ENCODE peak calls at places on chromosomes 5 and 9, in seven cellular contexts. C is endodermal cell, L is HCT116, A is uterus, G is neuronal stem cell, J is astrocyte, Z is H1. S is an unnamed sample. For H3K36me3, the result is how much of the 10 kb centered on the place peaks cover.

GRCh38 chr5:149200355-149200754 is 59.1 kb downstream of the ABLIM3 start:
- DNase-seq in C (no peak), L (no peak), A (no peak), G (no peak), J (no peak), Z (peak), S (no peak)

GRCh38 chr9:122133984-122134535 is 25.5 kb downstream of the NDUFA8 start:
- DNase-seq in C (no peak), L (no peak), A (no peak), G (no peak), J (no peak), Z (no peak), S (no peak)

GRCh38 chr9:33233659-33234335 is 6.2 kb upstream of the SPINK4 start:
- DNase-seq in C (no peak), L (peak), A (no peak), G (no peak), J (peak), Z (no peak), S (no peak)

GRCh38 chr5:68187268-68188055 is 28.1 kb upstream of the PIK3R1 start:
- DNase-seq in C (peak), L (no peak), A (peak), G (peak), J (peak), Z (peak), S (no peak)

GRCh38 chr9:136997830-136998234 is 1.5 kb upstream of the CLIC3 start:
- DNase-seq in C (no peak), L (no peak), A (no peak), G (no peak), J (no peak), Z (no peak), S (no peak)

GRCh38 chr5:62144395-62145022 is 161.5 kb upstream of the KIF2A start:
- DNase-seq in C (no peak), L (no peak), A (no peak), G (no peak), J (peak), Z (no peak), S (no peak)

GRCh38 chr5:34630596-34630995 is 25.5 kb upstream of the RAI14 start:
- DNase-seq in C (peak), L (no peak), A (no peak), G (no peak), J (no peak), Z (no peak), S (no peak)

GRCh38 chr9:75063556-75064305 is 24.2 kb downstream of the NMRK1 start:
- DNase-seq in C (no peak), L (no peak), A (no peak), G (no peak), J (peak), Z (no peak), S (no peak)

GRCh38 chr5:113320160-113320816 is 114.5 kb downstream of the TSSK1B start:
- DNase-seq in C (no peak), L (no peak), A (no peak), G (no peak), J (no peak), Z (no peak), S (no peak)

GRCh38 chr9:16342621-16343020 is 527.8 kb downstream of the BNC2 start:
- DNase-seq in C (no peak), L (no peak), A (no peak), G (no peak), J (no peak), Z (no peak), S (no peak)

GRCh38 chr5:142409253-142409594 is 84.4 kb upstream of the SPRY4 start:
- DNase-seq in C (no peak), L (no peak), A (no peak), G (no peak), J (no peak), Z (no peak), S (no peak)

GRCh38 chr5:15774632-15775031 is 274.7 kb downstream of the FBXL7 start:
- DNase-seq in C (peak), L (no peak), A (no peak), G (peak), J (no peak), Z (no peak), S (no peak)

GRCh38 chr9:4289411-4290380 is 10.2 kb downstream of the GLIS3 start:
- DNase-seq in C (no peak), L (no peak), A (no peak), G (no peak), J (peak), Z (no peak), S (no peak)

GRCh38 chr5:179801304-179802206 is 5.1 kb downstream of the MGAT4B start:
- DNase-seq in C (peak), L (no peak), A (peak), G (no peak), J (no peak), Z (peak), S (peak)

GRCh38 chr9:131521822-131522221 is 9.2 kb downstream of the UCK1 start:
- DNase-seq in C (peak), L (no peak), A (no peak), G (no peak), J (no peak), Z (no peak), S (no peak)
- H3K36me3 ChIP-seq in C (half or more), L (under half), A (under half), G (half or more), J (under half), Z (half or more), S (half or more)

DNA sequence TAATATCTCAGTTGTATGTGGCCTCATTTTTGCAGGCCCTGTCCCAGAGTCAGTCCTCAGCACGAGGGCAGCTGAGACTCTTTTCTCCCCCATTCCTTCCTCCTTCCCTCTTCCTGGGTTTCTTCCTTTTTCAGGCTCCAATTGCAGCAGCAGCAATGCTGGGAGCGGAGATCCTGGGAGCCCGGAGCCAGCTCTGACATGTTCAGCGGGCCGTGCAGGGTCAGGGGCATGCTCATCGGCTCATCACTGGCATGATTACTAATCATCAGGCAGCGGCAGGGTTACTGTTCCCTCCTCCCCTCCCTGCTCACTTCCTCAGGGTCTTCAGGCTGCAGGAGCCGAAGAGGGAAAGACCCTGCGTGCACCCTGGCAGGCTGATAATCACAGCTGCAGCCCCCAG is 8.0 kb upstream of the KCNIP1 start:
- DNase-seq in C (no peak), L (no peak), A (no peak), G (no peak), J (no peak), Z (no peak), S (no peak)
- H3K27ac ChIP-seq in C (no peak), L (no peak), A (no peak), G (no peak), J (no peak), Z (no peak), S (no peak)

GRCh38 chr5:151793358-151793757 is 21.6 kb downstream of the G3BP1 start:
- DNase-seq in C (no peak), L (no peak), A (no peak), G (no peak), J (no peak), Z (no peak), S (no peak)

GRCh38 chr5:151786468-151786867 is 14.7 kb downstream of the G3BP1 start:
- DNase-seq in C (no peak), L (no peak), A (no peak), G (no peak), J (no peak), Z (no peak), S (no peak)

GRCh38 chr5:151784141-151784540 is 12.4 kb downstream of the G3BP1 start:
- DNase-seq in C (peak), L (no peak), A (no peak), G (no peak), J (no peak), Z (no peak), S (no peak)

DNA sequence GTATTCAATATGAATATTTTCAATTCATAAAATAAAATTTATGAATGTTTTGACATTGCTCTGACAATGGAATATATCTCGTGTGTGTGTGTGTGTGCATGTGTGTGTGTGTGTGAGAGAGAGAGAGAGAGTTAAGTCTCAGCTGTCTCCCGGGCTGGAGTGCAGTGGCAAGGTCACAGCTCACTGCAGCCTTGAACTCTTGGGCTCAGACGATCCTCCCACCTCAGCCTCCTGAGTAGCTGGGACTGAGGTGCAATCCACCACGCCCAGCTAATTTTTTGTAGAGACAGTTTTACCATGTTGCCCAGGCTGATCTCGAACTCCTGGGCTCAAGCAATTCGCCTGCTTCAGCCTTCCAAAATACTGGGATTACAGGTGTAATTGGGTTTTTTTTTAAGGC is 16.1 kb downstream of the G3BP1 start:
- DNase-seq in C (no peak), L (no peak), A (no peak), G (no peak), J (no peak), Z (no peak), S (no peak)
- H3K36me3 ChIP-seq in C (half or more), L (under half), A (under half), G (under half), J (under half), Z (half or more), S (under half)

DNA sequence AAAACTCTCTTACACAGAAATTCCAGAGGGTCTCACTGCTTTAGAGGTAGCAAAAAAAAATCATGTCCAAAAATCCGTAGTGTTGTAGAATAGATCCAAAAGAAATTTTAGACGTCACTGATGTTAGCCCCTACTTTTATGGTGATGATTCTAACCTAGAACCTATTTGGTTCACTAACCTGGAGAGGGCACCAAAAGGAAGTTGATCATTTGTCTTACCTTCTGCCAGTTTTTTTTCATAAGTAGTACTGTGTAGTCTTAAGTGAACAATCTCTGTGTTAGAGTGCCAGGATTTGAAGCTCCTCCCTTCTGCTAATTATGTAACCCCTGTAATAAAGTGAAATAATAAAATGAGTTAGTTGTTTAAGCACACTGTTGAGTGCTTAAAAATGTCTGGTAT is 215.2 kb downstream of the SMARCA2 start:
- DNase-seq in C (no peak), L (no peak), A (no peak), G (no peak), J (no peak), Z (no peak), S (no peak)
- H3K27ac ChIP-seq in C (no peak), L (no peak), A (no peak), G (no peak), J (no peak), Z (no peak), S (no peak)

GRCh38 chr5:88236866-88237642 is 31.6 kb downstream of the TMEM161B start:
- DNase-seq in C (no peak), L (no peak), A (no peak), G (no peak), J (peak), Z (no peak), S (no peak)
- H3K36me3 ChIP-seq in C (under half), L (under half), A (under half), G (under half), J (under half), Z (under half), S (under half)

GRCh38 chr5:133244242-133244641 is 192.4 kb downstream of the HSPA4 start:
- DNase-seq in C (no peak), L (no peak), A (no peak), G (no peak), J (no peak), Z (no peak), S (no peak)
- H3K27ac ChIP-seq in C (no peak), L (no peak), A (no peak), G (no peak), J (no peak), Z (no peak), S (no peak)

DNA sequence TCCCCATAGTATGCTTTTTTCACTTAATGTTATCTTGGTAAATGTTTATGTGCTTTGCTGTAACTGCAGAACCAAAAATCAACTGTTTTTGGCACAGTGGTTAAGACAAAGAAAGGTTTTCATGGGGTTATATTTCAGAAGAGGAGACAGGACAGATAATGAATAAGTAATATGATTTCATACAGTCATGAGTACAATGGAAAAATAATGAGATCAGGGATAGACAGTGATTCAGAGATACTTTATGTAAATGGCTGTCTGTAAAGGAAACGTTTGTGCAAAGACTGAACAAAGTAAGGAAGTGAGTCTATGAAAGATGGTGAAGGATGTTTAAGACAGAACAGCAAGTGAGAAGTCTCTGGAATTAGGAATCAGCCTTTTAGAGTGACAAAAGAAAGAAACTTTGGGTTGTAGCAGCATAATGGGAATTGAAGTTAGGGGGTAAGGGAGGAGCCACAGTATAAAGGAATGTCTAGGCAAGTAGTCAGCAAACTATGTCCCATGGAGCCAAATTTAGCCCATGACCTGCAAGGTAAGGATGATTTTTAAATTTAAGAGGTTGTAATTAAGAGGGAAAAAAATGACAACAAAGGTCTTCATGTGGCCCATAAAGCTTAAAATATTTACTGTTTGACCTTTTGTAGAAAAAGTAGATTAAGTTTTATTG is 55.0 kb downstream of the TNPO1 start:
- DNase-seq in C (no peak), L (no peak), A (no peak), G (no peak), J (peak), Z (no peak), S (no peak)
- H3K36me3 ChIP-seq in C (half or more), L (under half), A (under half), G (under half), J (half or more), Z (under half), S (under half)